ENCODE peak calls at places on chromosomes 11 and 22, in eight cellular contexts. A is DMS79 treated with DMSO at 0.1 percent for 48 hours, B is GM12891, R is G401, G is NCI-H187, O is tibial artery, Y is HAP-1, P is hypothalamus. H is an unnamed sample.

GRCh38 chr22:47206819-47207218 is 444.4 kb downstream of the TBC1D22A start:
- DNase-seq in A (no peak), B (no peak), R (no peak), G (no peak), O (no peak), Y (no peak), P (no peak), H (no peak)

GRCh38 chr11:20065040-20065805 is 95.1 kb downstream of the DBX1 start:
- DNase-seq in A (no peak), B (no peak), R (no peak), G (no peak), O (no peak), Y (peak; percentile 51), P (no peak), H (no peak)

GRCh38 chr11:69253028-69253427 is 40.9 kb upstream of the MYEOV start:
- DNase-seq in A (no peak), B (no peak), R (no peak), G (no peak), O (no peak), Y (no peak), P (no peak), H (no peak)

GRCh38 chr11:133928628-133929059 is 28.1 kb downstream of the IGSF9B start:
- DNase-seq in A (peak; percentile 78), B (no peak), R (no peak), G (no peak), O (no peak), Y (no peak), P (no peak), H (no peak)

GRCh38 chr11:12042215-12042676 is 33.8 kb upstream of the DKK3 start:
- DNase-seq in A (no peak), B (no peak), R (no peak), G (no peak), O (no peak), Y (no peak), P (no peak), H (no peak)

GRCh38 chr11:8709002-8709672 is 26.5 kb downstream of the RPL27A start:
- DNase-seq in A (no peak), B (no peak), R (peak; percentile 48), G (no peak), O (peak; percentile 93), Y (peak; percentile 64), P (no peak), H (no peak)

GRCh38 chr11:20238712-20239111 is 78.4 kb upstream of the DBX1 start:
- DNase-seq in A (peak; percentile 21), B (no peak), R (no peak), G (no peak), O (no peak), Y (no peak), P (no peak), H (no peak)

GRCh38 chr22:24465975-24466374 is 29.2 kb upstream of the UPB1 start:
- DNase-seq in A (no peak), B (no peak), R (no peak), G (no peak), O (no peak), Y (no peak), P (no peak), H (no peak)

GRCh38 chr11:103967985-103968384 is 68.5 kb upstream of the DDI1 start:
- DNase-seq in A (no peak), B (no peak), R (no peak), G (no peak), O (no peak), Y (no peak), P (no peak), H (no peak)

GRCh38 chr11:14542384-14542783 is 22.2 kb upstream of the PSMA1 start:
- DNase-seq in A (no peak), B (no peak), R (no peak), G (no peak), O (no peak), Y (peak; percentile 24), P (no peak), H (no peak)

GRCh38 chr11:2041963-2042362 is 44.3 kb upstream of the H19 start:
- DNase-seq in A (no peak), B (no peak), R (no peak), G (no peak), O (no peak), Y (no peak), P (no peak), H (no peak)

GRCh38 chr11:104163100-104164027 is 583 bp downstream of the PDGFD start:
- DNase-seq in A (no peak), B (no peak), R (no peak), G (no peak), O (peak; percentile 31), Y (no peak), P (no peak), H (peak; percentile 5)

GRCh38 chr11:66987158-66987620 is 12.1 kb downstream of the C11orf86 start:
- DNase-seq in A (no peak), B (no peak), R (no peak), G (no peak), O (no peak), Y (no peak), P (no peak), H (no peak)

GRCh38 chr22:46150615-46151423 is 493 bp downstream of the PPARA start:
- DNase-seq in A (no peak), B (peak; percentile 74), R (no peak), G (no peak), O (no peak), Y (no peak), P (peak; percentile 57), H (no peak)

H was measured in cerebellar cortex.